ENCODE peak calls at places on chromosomes 2 and 18, in eight cellular contexts. Z, W, X, O, I, B, H and F are unnamed samples.

GRCh38 chr18:55321268-55322175 is 266.5 kb downstream of the TCF4 start:
- DNase-seq in Z (peak), W (peak), X (peak), O (peak), I (peak), B (peak), H (peak), F (peak)

GRCh38 chr2:173354073-173354600 is 535 bp upstream of the CDCA7 start:
- DNase-seq in Z (no peak), W (no peak), X (peak), O (no peak), I (no peak), B (no peak), H (no peak), F (no peak)

GRCh38 chr2:10305254-10305635 is 2.5 kb downstream of the HPCAL1 start:
- DNase-seq in Z (no peak), W (no peak), X (no peak), O (peak), I (no peak), B (no peak), H (no peak), F (no peak)

GRCh38 chr2:134762508-134762907 is 43.7 kb upstream of the TMEM163 start:
- DNase-seq in Z (no peak), W (no peak), X (no peak), O (no peak), I (no peak), B (no peak), H (no peak), F (no peak)

GRCh38 chr2:160484859-160485520 is 8.6 kb downstream of the RBMS1 start:
- DNase-seq in Z (no peak), W (no peak), X (no peak), O (no peak), I (no peak), B (no peak), H (no peak), F (no peak)

GRCh38 chr2:237060518-237061312 is 25.0 kb upstream of the COPS8 start:
- DNase-seq in Z (peak), W (peak), X (no peak), O (peak), I (no peak), B (peak), H (no peak), F (no peak)

GRCh38 chr18:70536370-70537062 is 247.7 kb downstream of the SOCS6 start:
- DNase-seq in Z (no peak), W (no peak), X (no peak), O (no peak), I (no peak), B (no peak), H (no peak), F (no peak)

GRCh38 chr18:9323750-9324445 is 10.7 kb upstream of the TWSG1 start:
- DNase-seq in Z (no peak), W (no peak), X (no peak), O (peak), I (no peak), B (no peak), H (no peak), F (no peak)

GRCh38 chr2:38615237-38615636 is 12.5 kb upstream of the HNRNPLL start:
- DNase-seq in Z (no peak), W (no peak), X (no peak), O (peak), I (no peak), B (no peak), H (no peak), F (no peak)

GRCh38 chr2:222238072-222238471 is 60.7 kb downstream of the PAX3 start:
- DNase-seq in Z (no peak), W (no peak), X (no peak), O (no peak), I (no peak), B (no peak), H (no peak), F (no peak)

GRCh38 chr2:241109210-241110088 is 7.4 kb upstream of the MTERF4 start:
- DNase-seq in Z (no peak), W (peak), X (no peak), O (no peak), I (no peak), B (no peak), H (peak), F (no peak)

GRCh38 chr2:198374375-198375072 is 570.1 kb downstream of the PLCL1 start:
- DNase-seq in Z (no peak), W (peak), X (no peak), O (peak), I (no peak), B (peak), H (no peak), F (no peak)

GRCh38 chr2:231666171-231667095 is 41.9 kb upstream of the PTMA start:
- DNase-seq in Z (peak), W (peak), X (peak), O (peak), I (peak), B (peak), H (peak), F (peak)

GRCh38 chr2:200845669-200846325 is 18.7 kb downstream of the CLK1 start:
- DNase-seq in Z (no peak), W (no peak), X (no peak), O (no peak), I (no peak), B (no peak), H (no peak), F (no peak)

GRCh38 chr2:66189598-66189997 is 245.3 kb upstream of the MEIS1 start:
- DNase-seq in Z (peak), W (no peak), X (no peak), O (peak), I (no peak), B (no peak), H (no peak), F (no peak)

GRCh38 chr2:74533464-74533863 is 3.7 kb downstream of the HTRA2 start:
- DNase-seq in Z (no peak), W (no peak), X (no peak), O (no peak), I (no peak), B (no peak), H (no peak), F (no peak)

GRCh38 chr18:35618703-35619102 is 37.2 kb downstream of the GALNT1 start:
- DNase-seq in Z (no peak), W (no peak), X (no peak), O (no peak), I (no peak), B (no peak), H (no peak), F (no peak)

GRCh38 chr2:197705912-197706838 is 1.0 kb downstream of the MARS2 start:
- DNase-seq in Z (no peak), W (peak), X (no peak), O (peak), I (no peak), B (no peak), H (no peak), F (peak)

GRCh38 chr2:173353556-173353955 is 1.1 kb upstream of the CDCA7 start:
- DNase-seq in Z (no peak), W (no peak), X (no peak), O (no peak), I (no peak), B (no peak), H (no peak), F (no peak)

GRCh38 chr2:236833501-236834186 is 252.0 kb upstream of the COPS8 start:
- DNase-seq in Z (no peak), W (no peak), X (no peak), O (no peak), I (no peak), B (peak), H (no peak), F (no peak)

GRCh38 chr2:127411609-127412370 is 6.4 kb upstream of the PROC start:
- DNase-seq in Z (no peak), W (no peak), X (no peak), O (no peak), I (no peak), B (no peak), H (no peak), F (no peak)

GRCh38 chr2:28364611-28365010 is 28.0 kb upstream of the FOSL2 start:
- DNase-seq in Z (no peak), W (no peak), X (no peak), O (no peak), I (no peak), B (no peak), H (no peak), F (no peak)

GRCh38 chr2:218323526-218324472 is 31.5 kb upstream of the TMBIM1 start:
- DNase-seq in Z (peak), W (no peak), X (peak), O (peak), I (peak), B (peak), H (no peak), F (no peak)

GRCh38 chr2:62306751-62307468 is 111.0 kb downstream of the B3GNT2 start:
- DNase-seq in Z (peak), W (peak), X (peak), O (no peak), I (no peak), B (peak), H (no peak), F (no peak)

GRCh38 chr2:235968616-235969324 is 199.4 kb downstream of the GBX2 start:
- DNase-seq in Z (no peak), W (peak), X (no peak), O (no peak), I (no peak), B (no peak), H (peak), F (no peak)

GRCh38 chr18:79900610-79901570 is 50.6 kb downstream of the SLC66A2 start:
- DNase-seq in Z (no peak), W (no peak), X (no peak), O (no peak), I (no peak), B (no peak), H (peak), F (no peak)

GRCh38 chr2:11155326-11156059 is at the start of gene SLC66A3:
- DNase-seq in Z (no peak), W (no peak), X (peak), O (peak), I (peak), B (peak), H (no peak), F (no peak)

GRCh38 chr18:72360628-72361027 is 183.5 kb downstream of the CBLN2 start:
- DNase-seq in Z (no peak), W (no peak), X (no peak), O (no peak), I (no peak), B (no peak), H (no peak), F (no peak)

GRCh38 chr2:127007652-127008051 is 99.3 kb downstream of the BIN1 start:
- DNase-seq in Z (no peak), W (no peak), X (no peak), O (peak), I (no peak), B (peak), H (no peak), F (no peak)

GRCh38 chr2:158665536-158666302 is 129.4 kb upstream of the DAPL1 start:
- DNase-seq in Z (no peak), W (no peak), X (no peak), O (peak), I (no peak), B (peak), H (no peak), F (no peak)

GRCh38 chr2:24926602-24927252 is 6.7 kb upstream of the ADCY3 start:
- DNase-seq in Z (peak), W (peak), X (peak), O (peak), I (no peak), B (no peak), H (peak), F (peak)

GRCh38 chr2:189024861-189025618 is 50.9 kb downstream of the COL3A1 start:
- DNase-seq in Z (no peak), W (no peak), X (no peak), O (no peak), I (no peak), B (no peak), H (no peak), F (no peak)

GRCh38 chr2:101697124-101697793 is at the start of gene MAP4K4:
- DNase-seq in Z (peak), W (peak), X (peak), O (peak), I (peak), B (peak), H (peak), F (peak)
- TF ChIP-seq CTCF in Z (peak), W (peak), X (no peak), O (peak), I (peak), B (peak), H (no peak), F (no peak)

GRCh38 chr2:1731512-1731962 is 12.8 kb downstream of the PXDN start:
- DNase-seq in Z (peak), W (peak), X (no peak), O (peak), I (no peak), B (no peak), H (peak), F (peak)
- H3K27ac ChIP-seq in Z (peak), W (peak), X (peak), O (peak), I (peak), B (peak), H (peak), F (peak)

GRCh38 chr2:211860224-211860623 is 678.4 kb downstream of the ERBB4 start:
- DNase-seq in Z (no peak), W (no peak), X (no peak), O (no peak), I (no peak), B (no peak), H (no peak), F (no peak)

GRCh38 chr2:211854832-211855231 is 683.8 kb downstream of the ERBB4 start:
- DNase-seq in Z (no peak), W (no peak), X (no peak), O (no peak), I (no peak), B (no peak), H (no peak), F (no peak)
- TF ChIP-seq CTCF in Z (no peak), W (no peak), X (no peak), O (no peak), I (no peak), B (no peak), H (no peak), F (no peak)

GRCh38 chr18:74291771-74292540 is at the start of gene CYB5A:
- DNase-seq in Z (peak), W (peak), X (peak), O (peak), I (peak), B (peak), H (peak), F (peak)
- H3K27ac ChIP-seq in Z (peak), W (peak), X (peak), O (no peak), I (peak), B (no peak), H (peak), F (peak)

GRCh38 chr2:148201075-148202004 is 180.4 kb downstream of the MBD5 start:
- DNase-seq in Z (no peak), W (peak), X (no peak), O (peak), I (no peak), B (peak), H (peak), F (no peak)
- TF ChIP-seq CTCF in Z (no peak), W (peak), X (no peak), O (peak), I (peak), B (peak), H (peak), F (no peak)

GRCh38 chr2:85564144-85564563 is 2.9 kb upstream of the GGCX start:
- DNase-seq in Z (no peak), W (no peak), X (no peak), O (no peak), I (no peak), B (no peak), H (no peak), F (no peak)
- H3K27ac ChIP-seq in Z (no peak), W (no peak), X (no peak), O (no peak), I (no peak), B (no peak), H (no peak), F (no peak)